ENCODE peak calls at places on chromosomes 13 and 19, in six cellular contexts. Z is stimulated activated CD4-positive, alpha-beta T cell treated with anti-CD3 and anti-CD28 coated beads, TNF-alpha, amount 100 ng/mL, for 48 hours; F is effector CD8-positive, alpha-beta T cell; S is EH; K is stimulated activated CD8-positive, alpha-beta memory T cell treated with anti-CD3 and anti-CD28 coated beads, Interleukin-2, amount 100 ng/mL, for 48 hours; G is right lobe of liver. J is an unnamed sample.

GRCh38 chr19:18750295-18750970 is 40.7 kb downstream of the COMP start:
- DNase-seq in Z (no peak), F (no peak), S (no peak), K (no peak), G (no peak), J (no peak)

GRCh38 chr19:13094771-13095392 is 7.8 kb downstream of the LYL1 start:
- DNase-seq in Z (no peak), F (no peak), S (no peak), K (no peak), G (no peak), J (no peak)

GRCh38 chr19:10699650-10700335 is 1.4 kb upstream of the QTRT1 start:
- DNase-seq in Z (peak; percentile 27), F (peak; percentile 35), S (peak; percentile 67), K (peak; percentile 44), G (no peak), J (no peak)

GRCh38 chr13:67299731-67300130 is 69.6 kb upstream of the PCDH9 start:
- DNase-seq in Z (no peak), F (no peak), S (no peak), K (no peak), G (no peak), J (no peak)

GRCh38 chr19:18170714-18171255 is 2.8 kb upstream of the IFI30 start:
- DNase-seq in Z (no peak), F (no peak), S (no peak), K (no peak), G (no peak), J (no peak)

GRCh38 chr13:108984251-108984920 is 355.0 kb downstream of the MYO16 start:
- DNase-seq in Z (no peak), F (no peak), S (no peak), K (no peak), G (no peak), J (no peak)

GRCh38 chr19:4744451-4745170 is 21.0 kb upstream of the DPP9 start:
- DNase-seq in Z (no peak), F (no peak), S (peak; percentile 89), K (no peak), G (no peak), J (no peak)

GRCh38 chr19:588093-588742 is 1.5 kb upstream of the HCN2 start:
- DNase-seq in Z (no peak), F (peak; percentile 55), S (peak; percentile 93), K (peak; percentile 57), G (no peak), J (no peak)

GRCh38 chr19:4473708-4474503 is 1.8 kb downstream of the HDGFL2 start:
- DNase-seq in Z (no peak), F (no peak), S (peak; percentile 24), K (no peak), G (no peak), J (no peak)

GRCh38 chr19:7605490-7606222 is 10.0 kb downstream of the CAMSAP3 start:
- DNase-seq in Z (peak; percentile 36), F (no peak), S (peak; percentile 24), K (peak; percentile 15), G (no peak), J (peak; percentile 76)

GRCh38 chr13:23551213-23552008 is 18.8 kb upstream of the TNFRSF19 start:
- DNase-seq in Z (no peak), F (no peak), S (no peak), K (no peak), G (no peak), J (no peak)

GRCh38 chr19:41696402-41697197 is 8.5 kb upstream of the CEACAM7 start:
- DNase-seq in Z (no peak), F (no peak), S (peak; percentile 26), K (no peak), G (peak; percentile 21), J (no peak)

GRCh38 chr19:8333771-8334457 is 9.1 kb downstream of the KANK3 start:
- DNase-seq in Z (no peak), F (no peak), S (no peak), K (no peak), G (no peak), J (no peak)

GRCh38 chr13:31427151-31427867 is 227.5 kb downstream of the B3GLCT start:
- DNase-seq in Z (no peak), F (no peak), S (no peak), K (no peak), G (no peak), J (no peak)

GRCh38 chr19:42080764-42081375 is 4.9 kb downstream of the ZNF574 start:
- DNase-seq in Z (no peak), F (no peak), S (no peak), K (no peak), G (no peak), J (no peak)